ENCODE peak calls at places on chromosomes 2 and 18, in eight cellular contexts. I, U, T, S, A, H, L and W are unnamed samples.

GRCh38 chr2:10520154-10520553 is 72.0 kb upstream of the ODC1 start:
- DNase-seq in I (peak; percentile 41), U (no peak), T (no peak), S (no peak), A (no peak), H (no peak), L (no peak), W (no peak)

GRCh38 chr18:41144444-41144843 is 810.6 kb upstream of the PIK3C3 start:
- DNase-seq in I (no peak), U (peak; percentile 73), T (peak; percentile 75), S (peak; percentile 76), A (no peak), H (no peak), L (no peak), W (no peak)

GRCh38 chr2:201638331-201638730 is 5.0 kb downstream of the TMEM237 start:
- DNase-seq in I (no peak), U (no peak), T (no peak), S (no peak), A (no peak), H (no peak), L (no peak), W (no peak)

GRCh38 chr2:159939946-159940345 is 122.5 kb downstream of the PLA2R1 start:
- DNase-seq in I (peak; percentile 52), U (peak; percentile 24), T (no peak), S (peak; percentile 51), A (peak; percentile 59), H (no peak), L (peak; percentile 25), W (no peak)

GRCh38 chr2:240433973-240434727 is 1.3 kb upstream of the GPC1 start:
- DNase-seq in I (peak; percentile 97), U (peak; percentile 98), T (peak; percentile 99), S (peak; percentile 95), A (peak; percentile 22), H (no peak), L (no peak), W (no peak)

GRCh38 chr2:199833525-199833924 is 17.5 kb downstream of the FTCDNL1 start:
- DNase-seq in I (no peak), U (no peak), T (no peak), S (no peak), A (no peak), H (no peak), L (no peak), W (no peak)

GRCh38 chr2:167212054-167212648 is 323.9 kb downstream of the XIRP2 start:
- DNase-seq in I (peak; percentile 90), U (peak; percentile 68), T (peak; percentile 32), S (peak; percentile 78), A (peak; percentile 55), H (peak; percentile 72), L (peak; percentile 50), W (peak; percentile 10)

GRCh38 chr2:131092409-131093065 is 723 bp downstream of the FAM168B start:
- DNase-seq in I (no peak), U (peak; percentile 30), T (no peak), S (no peak), A (peak; percentile 36), H (no peak), L (no peak), W (no peak)

GRCh38 chr2:180524458-180524857 is 455.9 kb upstream of the UBE2E3 start:
- DNase-seq in I (no peak), U (peak; percentile 24), T (no peak), S (peak; percentile 27), A (no peak), H (peak; percentile 35), L (no peak), W (no peak)

GRCh38 chr2:219739061-219739460 is 111.6 kb downstream of the SLC4A3 start:
- DNase-seq in I (no peak), U (no peak), T (no peak), S (no peak), A (no peak), H (no peak), L (no peak), W (no peak)

GRCh38 chr2:232556426-232556825 is 5.9 kb downstream of the EIF4E2 start:
- DNase-seq in I (no peak), U (no peak), T (no peak), S (no peak), A (no peak), H (no peak), L (no peak), W (no peak)

GRCh38 chr2:85185431-85185940 is 52.3 kb downstream of the TCF7L1 start:
- DNase-seq in I (no peak), U (no peak), T (no peak), S (no peak), A (no peak), H (no peak), L (no peak), W (no peak)

GRCh38 chr2:231716641-231717280 is 8.4 kb downstream of the PTMA start:
- DNase-seq in I (peak; percentile 39), U (peak; percentile 67), T (no peak), S (no peak), A (no peak), H (no peak), L (peak; percentile 86), W (no peak)

GRCh38 chr2:118146315-118147283 is 58.3 kb downstream of the INSIG2 start:
- DNase-seq in I (no peak), U (no peak), T (no peak), S (no peak), A (no peak), H (no peak), L (peak; percentile 43), W (no peak)

GRCh38 chr2:197179744-197180498 is 130.7 kb downstream of the ANKRD44 start:
- DNase-seq in I (peak; percentile 28), U (peak; percentile 77), T (no peak), S (peak; percentile 80), A (peak; percentile 82), H (no peak), L (no peak), W (no peak)

GRCh38 chr2:74567862-74568261 is 13.3 kb downstream of the DOK1 start:
- DNase-seq in I (peak; percentile 64), U (peak; percentile 93), T (peak; percentile 82), S (peak; percentile 59), A (no peak), H (no peak), L (no peak), W (no peak)

DNA sequence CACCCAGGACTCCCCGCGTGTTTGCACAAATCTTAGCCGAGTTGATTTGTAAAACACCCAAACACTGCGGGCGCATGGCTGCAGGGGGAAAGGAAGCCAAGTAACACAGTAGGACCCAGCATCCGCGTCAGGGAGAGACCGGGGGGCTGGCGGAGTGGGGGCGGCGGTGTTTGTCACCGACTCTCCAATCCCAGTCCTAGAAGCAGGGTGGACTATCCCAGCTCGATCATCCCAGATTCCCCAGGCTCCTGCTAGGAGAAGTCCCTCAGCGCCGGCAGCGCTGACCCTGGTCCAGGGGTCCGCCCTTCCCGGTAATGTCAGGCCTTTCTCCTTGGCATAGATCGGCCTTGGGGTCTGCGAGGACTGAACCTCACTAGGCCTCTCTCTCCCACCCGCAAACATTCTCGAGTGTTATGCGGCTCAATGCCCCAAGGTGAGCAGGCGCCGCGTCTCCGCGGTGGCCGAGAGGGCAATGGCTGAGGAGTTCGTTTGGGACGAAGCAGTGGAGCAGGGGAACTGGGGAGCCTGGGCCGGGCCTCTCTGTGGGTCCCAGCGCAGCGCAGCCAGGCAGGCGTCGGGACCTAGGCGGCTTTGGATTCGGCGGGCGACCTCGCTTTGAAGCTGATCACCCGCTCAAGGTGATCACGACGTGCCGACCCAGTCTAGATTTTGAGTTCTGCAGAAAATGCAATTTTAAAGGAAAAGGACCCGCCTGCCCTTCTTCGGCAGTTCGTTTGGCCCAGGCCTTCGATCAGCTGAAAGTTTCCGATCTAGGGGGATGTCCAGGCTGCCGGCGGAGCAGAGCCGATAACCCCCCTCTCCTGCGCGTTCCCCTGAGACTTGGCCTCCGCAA is 1.5 kb upstream of the GDF7 start:
- DNase-seq in I (no peak), U (peak; percentile 12), T (no peak), S (no peak), A (no peak), H (peak; percentile 43), L (no peak), W (no peak)
- TF ChIP-seq EZH2 in I (no peak), U (peak; percentile 76), T (peak; percentile 87), S (peak; percentile 97), A (peak; percentile 97), H (no peak), L (peak; percentile 26), W (no peak)

DNA sequence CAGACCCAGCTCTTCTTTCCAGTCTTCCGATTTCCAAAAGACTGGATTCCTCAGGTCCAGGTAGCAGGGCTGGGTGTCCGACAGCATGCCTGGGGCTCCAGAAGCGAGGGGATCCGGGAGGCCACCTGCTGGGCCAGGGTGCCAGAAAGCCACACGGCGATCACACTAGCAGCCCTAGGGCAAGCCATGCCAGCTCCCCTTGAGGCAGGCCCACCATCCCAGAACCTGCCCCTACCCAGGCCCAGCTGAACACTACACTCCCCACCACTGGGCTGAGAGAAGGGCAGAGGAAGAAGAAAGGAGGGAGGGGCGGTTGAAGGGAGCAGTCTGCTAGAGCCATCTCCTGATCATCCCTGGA is 163.1 kb downstream of the TNS1 start:
- DNase-seq in I (no peak), U (no peak), T (no peak), S (no peak), A (no peak), H (no peak), L (no peak), W (no peak)
- H3K4me1 ChIP-seq in I (no peaks in the 10 kb centered on the region), U (peaks cover 46% of the 10 kb centered on the region), T (no peaks in the 10 kb centered on the region), S (peaks cover 18% of the 10 kb centered on the region), A (no peaks in the 10 kb centered on the region), H (peaks cover 16% of the 10 kb centered on the region), L (peaks cover 9% of the 10 kb centered on the region), W (no peaks in the 10 kb centered on the region)

DNA sequence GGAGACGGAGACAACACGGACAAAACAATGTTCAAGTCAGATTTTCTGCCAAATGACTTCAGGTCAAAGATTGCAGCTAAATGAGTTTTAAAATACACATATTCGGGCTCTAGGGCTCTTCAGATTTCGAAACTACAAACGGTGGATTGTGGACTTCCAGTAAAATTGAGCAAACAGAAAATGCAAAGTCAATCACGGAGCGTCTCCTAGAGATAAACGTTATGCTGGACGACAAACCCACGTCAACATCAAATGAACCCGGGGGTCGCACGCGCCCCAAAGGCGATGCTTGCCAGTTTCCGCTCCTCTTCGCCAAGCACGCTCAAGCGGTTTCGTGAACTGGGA is 486 bp downstream of the MRPS5 start:
- DNase-seq in I (peak; percentile 28), U (peak; percentile 48), T (no peak), S (peak; percentile 32), A (peak; percentile 41), H (no peak), L (peak; percentile 73), W (no peak)
- H3K9ac ChIP-seq in I (peak overlapping the region; percentile 99), U (peak overlapping the region; percentile 93), T (peak overlapping the region; percentile 84), S (peak overlapping the region; percentile 100), A (peak overlapping the region; percentile 93), H (peak overlapping the region; percentile 76), L (peak overlapping the region; percentile 91), W (peak overlapping the region; percentile 99)

GRCh38 chr2:102620367-102620766 is 1.0 kb downstream of the SLC9A2 start:
- DNase-seq in I (peak; percentile 55), U (no peak), T (peak; percentile 36), S (no peak), A (no peak), H (no peak), L (no peak), W (no peak)
- TF ChIP-seq EZH2 in I (no peak), U (no peak), T (no peak), S (no peak), A (no peak), H (no peak), L (no peak), W (no peak)

GRCh38 chr2:108407864-108408729 is 30.3 kb downstream of the SULT1C4 start:
- DNase-seq in I (no peak), U (no peak), T (no peak), S (no peak), A (no peak), H (no peak), L (no peak), W (no peak)
- H3K4me1 ChIP-seq in I (peaks cover 4% of the 10 kb centered on the region), U (peaks cover 19% of the 10 kb centered on the region), T (peaks cover 12% of the 10 kb centered on the region), S (peaks cover 3% of the 10 kb centered on the region), A (no peaks in the 10 kb centered on the region), H (no peaks in the 10 kb centered on the region), L (peaks cover 8% of the 10 kb centered on the region), W (no peaks in the 10 kb centered on the region)

GRCh38 chr18:76459312-76459686 is 35.7 kb downstream of the ZNF516 start:
- DNase-seq in I (no peak), U (no peak), T (no peak), S (no peak), A (no peak), H (no peak), L (no peak), W (no peak)
- H3K9ac ChIP-seq in I (no peak overlapping the region), U (peak overlapping the region; percentile 71), T (peak overlapping the region; percentile 45), S (peak overlapping the region; percentile 29), A (no peak overlapping the region), H (no peak overlapping the region), L (no peak overlapping the region), W (no peak overlapping the region)